ENCODE peak calls at places on chromosomes 11 and 22, in four cellular contexts. I, H, D and L are unnamed samples.

GRCh38 chr22:23233746-23234408 is 53.6 kb downstream of the BCR start:
- DNase-seq in H (peak), D (no peak), I (no peak), L (peak)

GRCh38 chr11:6351782-6352181 is 31.5 kb upstream of the CAVIN3 start:
- DNase-seq in D (no peak), H (peak), I (no peak), L (no peak)

GRCh38 chr11:85724750-85725465 is 38.9 kb upstream of the CCDC89 start:
- DNase-seq in D (no peak), H (no peak), I (no peak), L (no peak)

GRCh38 chr11:112655386-112655785 is 305.8 kb upstream of the NCAM1 start:
- DNase-seq in H (peak), I (peak), D (peak), L (no peak)

GRCh38 chr22:17422736-17423343 is 53.6 kb downstream of the CECR2 start:
- DNase-seq in I (no peak), H (no peak), D (no peak), L (no peak)

GRCh38 chr11:15677181-15677580 is 562.5 kb downstream of the INSC start:
- DNase-seq in H (no peak), I (no peak), D (no peak), L (no peak)

GRCh38 chr11:70073881-70074371 is 4.2 kb upstream of the ANO1 start:
- DNase-seq in H (peak), D (no peak), I (no peak), L (peak)

GRCh38 chr11:63490551-63491239 is at the start of gene PLAAT5:
- DNase-seq in I (no peak), D (no peak), H (peak), L (no peak)